ENCODE peak calls at places on chromosomes 4 and X, in seven cellular contexts. P is endothelial cell of umbilical vein, L is A549, J is K562, O is heart left ventricle, Q is breast epithelium, Z is Peyer's patch. F is an unnamed sample. For H3K9me3, the result is how much of the 10 kb centered on the place peaks cover.

GRCh38 chrX:15908891-15909290 is 54.3 kb upstream of the AP1S2 start:
- DNase-seq in L (no peak), Z (no peak), J (no peak), Q (no peak), P (no peak), O (no peak), F (peak)

GRCh38 chrX:70494441-70494840 is 49.8 kb downstream of the DLG3 start:
- DNase-seq in J (no peak), O (no peak), P (no peak), Q (no peak), Z (no peak), L (no peak), F (no peak)

GRCh38 chrX:23494741-23495140 is 160.1 kb downstream of the PTCHD1 start:
- DNase-seq in J (no peak), O (no peak), P (no peak), Z (no peak), Q (no peak), L (no peak), F (no peak)

GRCh38 chr4:185911556-185912064 is 99.6 kb upstream of the SORBS2 start:
- DNase-seq in J (no peak), L (no peak), Q (no peak), O (no peak), Z (no peak), P (peak), F (no peak)

GRCh38 chr4:139988863-139989765 is 164.9 kb downstream of the MAML3 start:
- DNase-seq in P (peak), Z (no peak), J (no peak), O (no peak), Q (no peak), L (peak), F (no peak)

GRCh38 chrX:24025741-24026402 is 1.1 kb downstream of the KLHL15 start:
- DNase-seq in P (peak), Q (peak), L (peak), Z (no peak), O (no peak), J (no peak), F (no peak)

GRCh38 chr4:124318292-124318691 is 394.2 kb downstream of the ANKRD50 start:
- DNase-seq in Z (no peak), L (no peak), P (no peak), J (no peak), Q (no peak), O (no peak), F (no peak)

GRCh38 chrX:24464498-24464835 is 619 bp upstream of the PDK3 start:
- DNase-seq in Z (no peak), J (no peak), Q (no peak), O (no peak), L (no peak), P (no peak), F (no peak)

GRCh38 chr4:742742-743311 is 37.2 kb downstream of the PCGF3 start:
- DNase-seq in Q (peak), L (peak), Z (peak), P (peak), J (peak), O (peak), F (peak)

GRCh38 chr4:30614771-30615170 is 105.4 kb upstream of the PCDH7 start:
- DNase-seq in O (no peak), J (no peak), P (no peak), L (no peak), Z (no peak), Q (no peak), F (no peak)

GRCh38 chr4:124970011-124970410 is 257.5 kb upstream of the ANKRD50 start:
- DNase-seq in Q (no peak), P (no peak), L (no peak), O (no peak), Z (no peak), J (no peak), F (no peak)

GRCh38 chrX:40733691-40734090 is 1.7 kb downstream of the MED14 start:
- DNase-seq in J (no peak), P (peak), L (no peak), Q (no peak), Z (no peak), O (no peak), F (no peak)

GRCh38 chrX:55489315-55490009 is at the start of gene USP51:
- DNase-seq in L (peak), O (peak), P (peak), Z (peak), J (peak), Q (no peak), F (peak)

GRCh38 chr4:3204021-3204431 is 44.9 kb upstream of the MSANTD1 start:
- DNase-seq in P (no peak), Z (no peak), L (no peak), Q (no peak), J (no peak), O (no peak), F (no peak)
- TF ChIP-seq POLR2A in P (no peak), Z (no peak), L (no peak), Q (no peak), J (no peak), O (no peak), F (no peak)

GRCh38 chrX:153473126-153473525 is 2.8 kb upstream of the HAUS7 start:
- DNase-seq in J (no peak), O (no peak), Z (no peak), L (no peak), P (no peak), Q (no peak), F (no peak)

GRCh38 chrX:153470411-153471363 is at the start of gene HAUS7:
- DNase-seq in Z (peak), O (peak), L (peak), Q (peak), P (peak), J (peak), F (peak)

GRCh38 chrX:153471663-153472280 is 1.4 kb upstream of the HAUS7 start:
- DNase-seq in P (no peak), J (no peak), Z (no peak), L (no peak), O (no peak), Q (no peak), F (no peak)

GRCh38 chrX:153468008-153468580 is 2.3 kb downstream of the HAUS7 start:
- DNase-seq in P (no peak), Z (no peak), J (no peak), O (no peak), L (no peak), Q (no peak), F (peak)

DNA sequence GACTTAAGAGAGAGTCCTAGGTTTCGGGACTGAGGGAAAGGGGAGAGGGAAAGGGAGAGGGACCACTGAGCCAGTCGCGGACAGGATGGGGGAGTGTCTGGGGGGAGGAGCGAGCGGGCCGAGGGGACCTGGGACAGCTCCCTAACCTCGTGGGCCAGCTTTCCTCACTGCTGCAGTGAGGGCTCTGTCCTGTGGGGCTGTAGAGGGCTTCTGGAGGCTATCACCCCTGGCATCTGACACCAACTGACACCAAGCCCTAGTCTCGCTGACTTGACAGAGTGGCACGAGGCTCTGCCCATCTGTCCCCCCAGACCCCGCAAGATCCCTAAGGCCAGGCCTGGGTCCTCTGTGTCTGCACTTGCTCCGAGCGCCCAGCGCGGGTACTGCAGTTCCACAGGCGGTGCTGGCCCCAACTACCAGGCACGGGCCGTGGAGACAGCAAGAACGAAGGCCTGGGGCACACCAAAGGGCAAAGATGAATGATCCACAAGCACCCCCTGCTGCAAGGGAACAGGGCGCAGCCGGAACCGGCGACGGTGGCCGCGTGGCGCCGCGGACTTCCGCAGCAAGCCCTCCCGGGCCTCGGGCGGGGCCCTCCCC is 465 bp downstream of the HAUS7 start:
- DNase-seq in Z (peak), J (peak), Q (no peak), O (no peak), P (peak), L (no peak), F (peak)
- H3K4me3 ChIP-seq in Z (peak), J (peak), Q (peak), O (peak), P (peak), L (peak), F (peak)

DNA sequence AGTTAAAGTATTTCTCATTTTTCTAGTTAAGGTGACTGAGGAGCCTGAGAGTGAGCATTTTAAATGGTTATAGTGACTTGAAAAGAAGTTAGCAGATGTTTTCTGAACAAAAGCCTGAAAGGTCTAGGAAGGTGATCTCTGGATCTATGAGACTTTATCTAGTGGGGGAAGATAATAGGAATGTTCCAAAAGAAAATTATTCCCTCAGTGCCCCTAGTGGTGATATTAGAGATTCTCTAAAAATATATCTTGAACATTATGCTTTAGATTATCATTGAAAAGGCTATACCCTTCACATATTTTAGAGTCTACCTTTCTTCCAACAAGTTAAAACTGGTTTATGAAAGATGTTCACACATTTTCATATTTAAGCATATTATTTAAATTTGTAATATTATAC is 69.0 kb upstream of the SPANXN1 start:
- DNase-seq in L (no peak), Q (no peak), Z (no peak), J (peak), P (no peak), O (no peak), F (no peak)
- H3K9me3 ChIP-seq in L (under half), Q (under half), Z (under half), J (under half), P (under half), O (under half), F (under half)

GRCh38 chr4:174522183-174523002 is at the start of gene HPGD:
- DNase-seq in Q (no peak), P (no peak), Z (peak), J (peak), L (peak), O (peak), F (peak)

GRCh38 chr4:174524242-174524641 is 2.0 kb upstream of the HPGD start:
- DNase-seq in P (no peak), O (no peak), Z (no peak), J (peak), Q (no peak), L (no peak), F (no peak)

GRCh38 chr4:174520655-174521054 is 1.6 kb downstream of the HPGD start:
- DNase-seq in O (no peak), Q (no peak), L (no peak), Z (no peak), J (no peak), P (no peak), F (no peak)

GRCh38 chr4:174521800-174522182 is 497 bp downstream of the HPGD start:
- DNase-seq in O (no peak), Z (no peak), Q (no peak), L (peak), J (no peak), P (no peak), F (peak)

GRCh38 chr4:174523003-174523693 is 860 bp upstream of the HPGD start:
- DNase-seq in O (no peak), L (peak), P (no peak), Z (no peak), J (no peak), Q (no peak), F (peak)
- TF ChIP-seq POLR2A in O (no peak), L (no peak), P (no peak), Z (no peak), J (no peak), Q (no peak), F (no peak)

DNA sequence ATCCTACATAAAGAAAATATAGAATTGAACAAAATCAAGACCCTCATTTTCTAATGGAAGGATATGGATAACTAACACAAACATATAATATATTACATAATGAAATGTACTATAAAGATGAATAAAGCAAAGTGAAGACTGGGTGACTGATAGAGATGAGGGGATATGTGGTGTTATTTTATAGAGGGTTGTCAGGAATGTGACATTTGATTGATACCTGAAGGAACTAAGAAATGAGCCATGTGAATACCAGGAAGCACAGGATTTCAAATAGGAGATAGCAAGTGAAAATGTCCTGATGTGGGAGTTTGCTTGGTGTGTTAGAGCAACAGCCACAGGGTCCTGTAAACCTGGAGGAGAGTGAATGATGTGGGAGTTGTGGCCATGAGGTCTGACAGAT is 40.1 kb upstream of the GNPDA2 start:
- DNase-seq in J (no peak), Z (no peak), L (no peak), P (no peak), O (no peak), Q (no peak), F (no peak)
- H3K4me3 ChIP-seq in J (no peak), Z (no peak), L (no peak), P (no peak), O (no peak), Q (no peak), F (no peak)

GRCh38 chrX:148732743-148733142 is 232.3 kb downstream of the AFF2 start:
- DNase-seq in P (no peak), J (no peak), Z (no peak), Q (no peak), O (no peak), L (no peak), F (no peak)
- H3K9me3 ChIP-seq in P (under half), J (under half), Z (under half), Q (under half), O (under half), L (under half), F (under half)

GRCh38 chr4:147683717-147684700 is at the start of gene PRMT9:
- DNase-seq in P (peak), O (peak), J (peak), L (peak), Z (peak), Q (peak), F (peak)
- TF ChIP-seq POLR2A in P (peak), O (peak), J (peak), L (peak), Z (peak), Q (peak), F (peak)